ENCODE peak calls at places on chromosome 9, in six cellular contexts. One of them, this sample, is unnamed.
A peak's percentile ranks its signal among the peaks of the same experiment; 100 is the strongest.

GRCh38 chr9:2464624-2465023 is 157.0 kb upstream of the VLDLR start:
- DNase-seq in stimulated activated CD4-positive, alpha-beta T cell treated with anti-CD3 and anti-CD28 coated beads, Interleukin-15, amount 100 ng/mL, for 1 hour: no peak
- DNase-seq in HAP-1: no peak
- DNase-seq in tibial nerve: no peak
- DNase-seq in LoVo: no peak
- DNase-seq in substantia nigra: no peak
- DNase-seq in this sample: no peak

GRCh38 chr9:121440265-121440664 is 59.4 kb downstream of the GGTA1 start:
- DNase-seq in LoVo: peak; percentile 8
- DNase-seq in tibial nerve: no peak
- DNase-seq in HAP-1: peak; percentile 61
- DNase-seq in stimulated activated CD4-positive, alpha-beta T cell treated with anti-CD3 and anti-CD28 coated beads, Interleukin-15, amount 100 ng/mL, for 1 hour: no peak
- DNase-seq in substantia nigra: no peak
- DNase-seq in this sample: no peak

GRCh38 chr9:130891699-130892502 is 4.7 kb downstream of the QRFP start:
- DNase-seq in stimulated activated CD4-positive, alpha-beta T cell treated with anti-CD3 and anti-CD28 coated beads, Interleukin-15, amount 100 ng/mL, for 1 hour: no peak
- DNase-seq in LoVo: no peak
- DNase-seq in substantia nigra: peak; percentile 16
- DNase-seq in HAP-1: no peak
- DNase-seq in tibial nerve: no peak
- DNase-seq in this sample: no peak

GRCh38 chr9:16964228-16964627 is 93.8 kb upstream of the BNC2 start:
- DNase-seq in HAP-1: no peak
- DNase-seq in substantia nigra: no peak
- DNase-seq in tibial nerve: no peak
- DNase-seq in LoVo: no peak
- DNase-seq in stimulated activated CD4-positive, alpha-beta T cell treated with anti-CD3 and anti-CD28 coated beads, Interleukin-15, amount 100 ng/mL, for 1 hour: no peak
- DNase-seq in this sample: no peak

GRCh38 chr9:33765411-33765810 is 29.9 kb upstream of the PRSS3 start:
- DNase-seq in HAP-1: no peak
- DNase-seq in LoVo: peak; percentile 58
- DNase-seq in tibial nerve: no peak
- DNase-seq in substantia nigra: no peak
- DNase-seq in stimulated activated CD4-positive, alpha-beta T cell treated with anti-CD3 and anti-CD28 coated beads, Interleukin-15, amount 100 ng/mL, for 1 hour: no peak
- DNase-seq in this sample: no peak

GRCh38 chr9:89179535-89179919 is 909 bp upstream of the SHC3 start:
- DNase-seq in tibial nerve: no peak
- DNase-seq in substantia nigra: no peak
- DNase-seq in HAP-1: no peak
- DNase-seq in stimulated activated CD4-positive, alpha-beta T cell treated with anti-CD3 and anti-CD28 coated beads, Interleukin-15, amount 100 ng/mL, for 1 hour: no peak
- DNase-seq in LoVo: peak; percentile 22
- DNase-seq in this sample: no peak

GRCh38 chr9:81207651-81208050 is 481.7 kb downstream of the TLE1 start:
- DNase-seq in stimulated activated CD4-positive, alpha-beta T cell treated with anti-CD3 and anti-CD28 coated beads, Interleukin-15, amount 100 ng/mL, for 1 hour: no peak
- DNase-seq in HAP-1: no peak
- DNase-seq in tibial nerve: no peak
- DNase-seq in substantia nigra: no peak
- DNase-seq in LoVo: no peak
- DNase-seq in this sample: no peak

GRCh38 chr9:93093449-93094293 is 2.3 kb upstream of the CARD19 start:
- DNase-seq in tibial nerve: no peak
- DNase-seq in HAP-1: no peak
- DNase-seq in LoVo: no peak
- DNase-seq in stimulated activated CD4-positive, alpha-beta T cell treated with anti-CD3 and anti-CD28 coated beads, Interleukin-15, amount 100 ng/mL, for 1 hour: no peak
- DNase-seq in substantia nigra: no peak
- DNase-seq in this sample: no peak

GRCh38 chr9:123933401-123933800 is 3.5 kb upstream of the DENND1A start:
- DNase-seq in stimulated activated CD4-positive, alpha-beta T cell treated with anti-CD3 and anti-CD28 coated beads, Interleukin-15, amount 100 ng/mL, for 1 hour: no peak
- DNase-seq in substantia nigra: no peak
- DNase-seq in tibial nerve: no peak
- DNase-seq in HAP-1: no peak
- DNase-seq in LoVo: peak; percentile 85
- DNase-seq in this sample: no peak

GRCh38 chr9:97548819-97549540 is 47.5 kb downstream of the TMOD1 start:
- DNase-seq in HAP-1: no peak
- DNase-seq in tibial nerve: no peak
- DNase-seq in LoVo: no peak
- DNase-seq in stimulated activated CD4-positive, alpha-beta T cell treated with anti-CD3 and anti-CD28 coated beads, Interleukin-15, amount 100 ng/mL, for 1 hour: no peak
- DNase-seq in substantia nigra: no peak
- DNase-seq in this sample: no peak

GRCh38 chr9:79382468-79382867 is 189.3 kb upstream of the TLE4 start:
- DNase-seq in substantia nigra: no peak
- DNase-seq in HAP-1: no peak
- DNase-seq in stimulated activated CD4-positive, alpha-beta T cell treated with anti-CD3 and anti-CD28 coated beads, Interleukin-15, amount 100 ng/mL, for 1 hour: no peak
- DNase-seq in LoVo: peak; percentile 4
- DNase-seq in tibial nerve: no peak
- DNase-seq in this sample: no peak

GRCh38 chr9:104256031-104256709 is 162.1 kb downstream of the SMC2 start:
- DNase-seq in substantia nigra: no peak
- DNase-seq in tibial nerve: no peak
- DNase-seq in LoVo: peak; percentile 19
- DNase-seq in HAP-1: no peak
- DNase-seq in stimulated activated CD4-positive, alpha-beta T cell treated with anti-CD3 and anti-CD28 coated beads, Interleukin-15, amount 100 ng/mL, for 1 hour: no peak
- DNase-seq in this sample: no peak

GRCh38 chr9:128987800-128988199 is 40.3 kb downstream of the NUP188 start:
- DNase-seq in tibial nerve: no peak
- DNase-seq in HAP-1: no peak
- DNase-seq in stimulated activated CD4-positive, alpha-beta T cell treated with anti-CD3 and anti-CD28 coated beads, Interleukin-15, amount 100 ng/mL, for 1 hour: no peak
- DNase-seq in substantia nigra: peak; percentile 12
- DNase-seq in LoVo: no peak
- DNase-seq in this sample: no peak

GRCh38 chr9:69744688-69745380 is 15.0 kb downstream of the PTAR1 start:
- DNase-seq in LoVo: no peak
- DNase-seq in HAP-1: no peak
- DNase-seq in stimulated activated CD4-positive, alpha-beta T cell treated with anti-CD3 and anti-CD28 coated beads, Interleukin-15, amount 100 ng/mL, for 1 hour: no peak
- DNase-seq in tibial nerve: no peak
- DNase-seq in substantia nigra: no peak
- DNase-seq in this sample: no peak

GRCh38 chr9:87685431-87685830 is 40.5 kb upstream of the CTSL start:
- DNase-seq in tibial nerve: no peak
- DNase-seq in LoVo: no peak
- DNase-seq in HAP-1: no peak
- DNase-seq in stimulated activated CD4-positive, alpha-beta T cell treated with anti-CD3 and anti-CD28 coated beads, Interleukin-15, amount 100 ng/mL, for 1 hour: no peak
- DNase-seq in substantia nigra: no peak
- DNase-seq in this sample: no peak

GRCh38 chr9:127865645-127866464 is 11.4 kb upstream of the ENG start:
- DNase-seq in LoVo: no peak
- DNase-seq in tibial nerve: no peak
- DNase-seq in stimulated activated CD4-positive, alpha-beta T cell treated with anti-CD3 and anti-CD28 coated beads, Interleukin-15, amount 100 ng/mL, for 1 hour: no peak
- DNase-seq in HAP-1: no peak
- DNase-seq in substantia nigra: no peak
- DNase-seq in this sample: no peak

GRCh38 chr9:94693485-94694191 is 32.9 kb upstream of the AOPEP start:
- DNase-seq in LoVo: no peak
- DNase-seq in tibial nerve: no peak
- DNase-seq in HAP-1: peak; percentile 58
- DNase-seq in stimulated activated CD4-positive, alpha-beta T cell treated with anti-CD3 and anti-CD28 coated beads, Interleukin-15, amount 100 ng/mL, for 1 hour: no peak
- DNase-seq in substantia nigra: no peak
- DNase-seq in this sample: no peak

GRCh38 chr9:121718063-121718462 is 66.6 kb downstream of the DAB2IP start:
- DNase-seq in HAP-1: no peak
- DNase-seq in substantia nigra: peak; percentile 52
- DNase-seq in LoVo: no peak
- DNase-seq in stimulated activated CD4-positive, alpha-beta T cell treated with anti-CD3 and anti-CD28 coated beads, Interleukin-15, amount 100 ng/mL, for 1 hour: no peak
- DNase-seq in tibial nerve: no peak
- DNase-seq in this sample: no peak

GRCh38 chr9:126722252-126722921 is 82.5 kb upstream of the ZBTB43 start:
- DNase-seq in LoVo: peak; percentile 79
- DNase-seq in substantia nigra: no peak
- DNase-seq in stimulated activated CD4-positive, alpha-beta T cell treated with anti-CD3 and anti-CD28 coated beads, Interleukin-15, amount 100 ng/mL, for 1 hour: peak; percentile 83
- DNase-seq in tibial nerve: peak; percentile 29
- DNase-seq in HAP-1: peak; percentile 75
- DNase-seq in this sample: no peak

This sample was measured in NCI-H2081 treated with DMSO at 0.1 percent for 48 hours.